ENCODE peak calls at places on chromosomes 13 and 19, in seven cellular contexts. W, G, P, X, F, R and E are unnamed samples.

GRCh38 chr13:21670006-21670882 is 629 bp upstream of the FGF9 start:
- DNase-seq in W (peak), R (peak), P (peak), F (peak), X (peak), G (peak), E (peak)

GRCh38 chr19:8626823-8627222 is 3.6 kb upstream of the NFILZ start:
- DNase-seq in W (no peak), G (no peak), X (no peak), R (no peak), P (no peak), F (no peak), E (no peak)

GRCh38 chr19:17755977-17756670 is 4.8 kb downstream of the FCHO1 start:
- DNase-seq in P (no peak), G (peak), W (no peak), F (no peak), R (peak), X (no peak), E (peak)

GRCh38 chr13:22061806-22062391 is 391.0 kb downstream of the FGF9 start:
- DNase-seq in R (no peak), G (peak), X (no peak), P (no peak), W (peak), F (no peak), E (no peak)

GRCh38 chr13:33743438-33744368 is 74.2 kb upstream of the RFC3 start:
- DNase-seq in P (no peak), G (peak), X (no peak), R (no peak), F (no peak), W (no peak), E (no peak)

GRCh38 chr19:49809155-49809986 is 3.7 kb downstream of the FUZ start:
- DNase-seq in W (peak), P (no peak), G (peak), X (no peak), F (peak), R (no peak), E (no peak)

GRCh38 chr13:20721454-20722357 is 18.2 kb downstream of the IL17D start:
- DNase-seq in P (peak), X (peak), W (no peak), F (peak), R (no peak), G (peak), E (no peak)

GRCh38 chr13:113930711-113931637 is 42.9 kb downstream of the C13orf46 start:
- DNase-seq in G (peak), F (no peak), W (no peak), P (no peak), X (no peak), R (no peak), E (peak)

GRCh38 chr13:92173254-92173653 is 774.8 kb downstream of the GPC5 start:
- DNase-seq in R (no peak), F (no peak), P (no peak), X (no peak), G (no peak), W (no peak), E (no peak)

GRCh38 chr13:113785051-113786010 is 26.3 kb downstream of the TMEM255B start:
- DNase-seq in R (peak), G (no peak), F (peak), X (peak), W (no peak), P (peak), E (peak)

GRCh38 chr13:114134111-114134943 is 1.9 kb upstream of the RASA3 start:
- DNase-seq in R (no peak), G (peak), F (peak), W (no peak), X (no peak), P (no peak), E (peak)

GRCh38 chr19:33438016-33438671 is 64.6 kb downstream of the CEBPG start:
- DNase-seq in W (no peak), X (no peak), F (peak), P (no peak), R (peak), G (no peak), E (peak)

GRCh38 chr13:36418022-36418805 is 14.1 kb upstream of the CCNA1 start:
- DNase-seq in R (no peak), W (no peak), X (no peak), G (no peak), F (peak), P (peak), E (no peak)

GRCh38 chr19:41335467-41335866 is 18.3 kb downstream of the TGFB1 start:
- DNase-seq in W (no peak), X (no peak), F (no peak), P (no peak), G (no peak), R (no peak), E (no peak)

GRCh38 chr19:32357720-32358119 is 12.3 kb downstream of the ZNF507 start:
- DNase-seq in X (no peak), W (no peak), P (no peak), G (no peak), F (peak), R (no peak), E (no peak)

GRCh38 chr13:47463726-47464125 is 537.3 kb downstream of the SUCLA2 start:
- DNase-seq in X (no peak), R (no peak), W (no peak), F (peak), G (no peak), P (no peak), E (no peak)

GRCh38 chr13:73591861-73592260 is 533.1 kb downstream of the KLF5 start:
- DNase-seq in W (no peak), F (no peak), P (no peak), X (peak), R (no peak), G (no peak), E (no peak)

GRCh38 chr19:37468961-37469777 is at the start of gene ZNF570:
- DNase-seq in G (peak), X (no peak), W (peak), R (peak), P (peak), F (peak), E (peak)